ENCODE peak calls at places on chromosome 19, in five cellular contexts. Z is effector CD4-positive, alpha-beta T cell; W is HFFc6; L is CD8-positive, alpha-beta memory T cell; U is brain microvascular endothelial cell. Q is an unnamed sample.

GRCh38 chr19:19643158-19644053 is at the start of gene GMIP:
- DNase-seq in Z (peak; percentile 83), W (peak; percentile 18), L (peak; percentile 86), U (no peak), Q (peak; percentile 84)

GRCh38 chr19:35118268-35119026 is 2.8 kb downstream of the FXYD3 start:
- DNase-seq in Z (no peak), W (no peak), L (no peak), U (no peak), Q (no peak)

GRCh38 chr19:41896581-41896942 is 13.6 kb downstream of the ARHGEF1 start:
- DNase-seq in Z (no peak), W (no peak), L (no peak), U (no peak), Q (no peak)

GRCh38 chr19:50460161-50460765 is 16.0 kb upstream of the EMC10 start:
- DNase-seq in Z (no peak), W (peak; percentile 45), L (no peak), U (peak; percentile 19), Q (no peak)

GRCh38 chr19:37346091-37346490 is 24.8 kb upstream of the ZNF527 start:
- DNase-seq in Z (no peak), W (no peak), L (no peak), U (no peak), Q (no peak)

GRCh38 chr19:4328243-4328990 is 10.2 kb downstream of the STAP2 start:
- DNase-seq in Z (peak; percentile 89), W (peak; percentile 89), L (peak; percentile 93), U (peak; percentile 96), Q (peak; percentile 91)

GRCh38 chr19:14198384-14199376 is 7.3 kb downstream of the ADGRL1 start:
- DNase-seq in Z (no peak), W (no peak), L (no peak), U (no peak), Q (no peak)

GRCh38 chr19:5808120-5808816 is 3.4 kb downstream of the NRTN start:
- DNase-seq in Z (no peak), W (no peak), L (no peak), U (no peak), Q (no peak)

GRCh38 chr19:53195265-53195879 is 2.2 kb upstream of the ZNF665 start:
- DNase-seq in Z (peak; percentile 61), W (peak; percentile 67), L (peak; percentile 75), U (peak; percentile 82), Q (peak; percentile 57)

GRCh38 chr19:1057185-1057857 is 9.6 kb upstream of the ARHGAP45 start:
- DNase-seq in Z (no peak), W (peak; percentile 73), L (peak; percentile 56), U (peak; percentile 58), Q (no peak)

GRCh38 chr19:7811989-7812388 is 18.0 kb upstream of the EVI5L start:
- DNase-seq in Z (no peak), W (no peak), L (no peak), U (no peak), Q (no peak)

GRCh38 chr19:10353793-10354391 is 14.5 kb upstream of the ICAM3 start:
- DNase-seq in Z (no peak), W (no peak), L (peak; percentile 18), U (peak; percentile 30), Q (no peak)

GRCh38 chr19:49881672-49882394 is 4.3 kb downstream of the TBC1D17 start:
- DNase-seq in Z (no peak), W (no peak), L (no peak), U (no peak), Q (no peak)

GRCh38 chr19:35545001-35545854 is at the start of gene TMEM147:
- DNase-seq in Z (peak; percentile 63), W (peak; percentile 76), L (peak; percentile 70), U (peak; percentile 79), Q (peak; percentile 53)

GRCh38 chr19:48636859-48637448 is at the start of gene DBP:
- DNase-seq in Z (peak; percentile 38), W (no peak), L (no peak), U (no peak), Q (no peak)

GRCh38 chr19:39867952-39868351 is 21.8 kb upstream of the FBL start:
- DNase-seq in Z (no peak), W (no peak), L (no peak), U (no peak), Q (no peak)

GRCh38 chr19:5086232-5086631 is 117.3 kb downstream of the KDM4B start:
- DNase-seq in Z (no peak), W (no peak), L (peak; percentile 13), U (no peak), Q (no peak)

GRCh38 chr19:42276284-42276683 is 7.2 kb downstream of the CIC start:
- DNase-seq in Z (no peak), W (no peak), L (no peak), U (no peak), Q (no peak)

GRCh38 chr19:34430738-34431625 is 2.8 kb downstream of the UBA2 start:
- DNase-seq in Z (peak; percentile 26), W (peak; percentile 58), L (peak; percentile 53), U (peak; percentile 41), Q (peak; percentile 11)

GRCh38 chr19:2046046-2046907 is 4.8 kb downstream of the MKNK2 start:
- DNase-seq in Z (no peak), W (no peak), L (no peak), U (no peak), Q (no peak)

GRCh38 chr19:29418106-29418684 is 107.6 kb upstream of the VSTM2B start:
- DNase-seq in Z (no peak), W (no peak), L (no peak), U (no peak), Q (no peak)

GRCh38 chr19:6343462-6343861 is 10.1 kb upstream of the ACER1 start:
- DNase-seq in Z (no peak), W (no peak), L (no peak), U (no peak), Q (no peak)

GRCh38 chr19:45187421-45188100 is 9.0 kb downstream of the BLOC1S3 start:
- DNase-seq in Z (no peak), W (no peak), L (peak; percentile 45), U (no peak), Q (no peak)

GRCh38 chr19:49338691-49339363 is 3.6 kb downstream of the CD37 start:
- DNase-seq in Z (no peak), W (no peak), L (no peak), U (peak; percentile 47), Q (no peak)

GRCh38 chr19:4373601-4374441 is 26.5 kb downstream of the SH3GL1 start:
- DNase-seq in Z (no peak), W (peak; percentile 19), L (no peak), U (no peak), Q (no peak)

GRCh38 chr19:47541507-47541906 is 26.6 kb upstream of the NAPA start:
- DNase-seq in Z (peak; percentile 31), W (no peak), L (peak; percentile 83), U (no peak), Q (peak; percentile 26)

GRCh38 chr19:5048727-5049553 is 80.0 kb downstream of the KDM4B start:
- DNase-seq in Z (no peak), W (peak; percentile 42), L (no peak), U (peak; percentile 58), Q (no peak)

GRCh38 chr19:15456441-15456840 is 6.7 kb upstream of the WIZ start:
- DNase-seq in Z (no peak), W (no peak), L (no peak), U (no peak), Q (no peak)

GRCh38 chr19:31667106-31667505 is 317.9 kb upstream of the TSHZ3 start:
- DNase-seq in Z (no peak), W (no peak), L (no peak), U (no peak), Q (no peak)

GRCh38 chr19:5690955-5691204 is 785 bp downstream of the RPL36 start:
- DNase-seq in Z (no peak), W (no peak), L (no peak), U (no peak), Q (no peak)

GRCh38 chr19:51593138-51593890 is 22.2 kb downstream of the ZNF175 start:
- DNase-seq in Z (no peak), W (no peak), L (no peak), U (no peak), Q (no peak)

GRCh38 chr19:10115392-10116084 is 4.0 kb downstream of the P2RY11 start:
- DNase-seq in Z (no peak), W (no peak), L (no peak), U (no peak), Q (no peak)

GRCh38 chr19:48968813-48969218 is 3.7 kb downstream of the FTL start:
- DNase-seq in Z (no peak), W (no peak), L (no peak), U (no peak), Q (no peak)

Q was measured in effector memory CD4-positive, alpha-beta T cell.